ENCODE peak calls at places on chromosomes 6 and 20, in six cellular contexts. A, Y, J, N, H and C are unnamed samples.

GRCh38 chr20:53321596-53321995 is 272.0 kb downstream of the ZNF217 start:
- DNase-seq in Y (no peak), N (no peak), J (no peak), A (no peak), H (no peak), C (no peak)

GRCh38 chr6:108408453-108408852 is 113.6 kb downstream of the AFG1L start:
- DNase-seq in Y (no peak), J (peak), H (no peak), A (no peak), N (no peak), C (no peak)

GRCh38 chr20:57564951-57565642 is 4.2 kb downstream of the PCK1 start:
- DNase-seq in J (no peak), A (no peak), Y (no peak), N (no peak), H (no peak), C (no peak)

GRCh38 chr6:42142118-42142835 is at the start of gene C6orf132:
- DNase-seq in N (no peak), Y (peak), H (no peak), J (peak), A (no peak), C (no peak)

GRCh38 chr20:19915111-19915798 is 101.9 kb upstream of the NAA20 start:
- DNase-seq in N (peak), H (no peak), J (peak), Y (peak), A (no peak), C (no peak)

GRCh38 chr6:26457796-26458688 is at the start of gene BTN2A1:
- DNase-seq in A (peak), Y (peak), H (peak), J (peak), N (peak), C (peak)

GRCh38 chr20:18638768-18639167 is 50.9 kb downstream of the DTD1 start:
- DNase-seq in H (no peak), J (no peak), A (no peak), Y (no peak), N (no peak), C (no peak)

GRCh38 chr6:33407132-33407718 is 3.6 kb upstream of the PHF1 start:
- DNase-seq in H (no peak), Y (no peak), A (peak), N (no peak), J (peak), C (no peak)

GRCh38 chr6:107793193-107793592 is 30.9 kb downstream of the SCML4 start:
- DNase-seq in N (no peak), J (no peak), H (no peak), A (no peak), Y (no peak), C (no peak)

GRCh38 chr6:141252828-141253608 is 879.7 kb upstream of the GJE1 start:
- DNase-seq in N (no peak), H (no peak), J (peak), A (peak), Y (no peak), C (no peak)

GRCh38 chr6:25311251-25311910 is 32.2 kb downstream of the CARMIL1 start:
- DNase-seq in H (peak), J (peak), N (no peak), Y (no peak), A (no peak), C (no peak)

GRCh38 chr6:63213325-63213724 is 2.1 kb downstream of the FKBP1C start:
- DNase-seq in Y (no peak), H (no peak), A (no peak), N (no peak), J (no peak), C (no peak)

GRCh38 chr6:30163090-30163917 is at the start of gene TRIM15:
- DNase-seq in Y (no peak), J (no peak), H (no peak), N (no peak), A (no peak), C (no peak)

GRCh38 chr20:18388860-18389259 is 78.0 kb downstream of the DZANK1 start:
- DNase-seq in N (no peak), H (peak), Y (no peak), J (peak), A (peak), C (no peak)

GRCh38 chr6:157025459-157025858 is 248.3 kb downstream of the ARID1B start:
- DNase-seq in Y (no peak), J (no peak), H (no peak), N (no peak), A (no peak), C (no peak)

GRCh38 chr6:150250826-150251225 is 108.0 kb downstream of the PPP1R14C start:
- DNase-seq in H (peak), Y (no peak), N (no peak), J (peak), A (no peak), C (no peak)

GRCh38 chr6:166640342-166641043 is 13.4 kb upstream of the RPS6KA2 start:
- DNase-seq in Y (no peak), A (peak), N (peak), H (no peak), J (no peak), C (no peak)

GRCh38 chr6:24768361-24768760 is 6.4 kb upstream of the GMNN start:
- DNase-seq in Y (no peak), H (no peak), J (peak), A (no peak), N (no peak), C (no peak)

GRCh38 chr6:164283574-164283973 is 869.1 kb downstream of the QKI start:
- DNase-seq in J (no peak), A (no peak), H (no peak), N (no peak), Y (no peak), C (no peak)

GRCh38 chr6:41280658-41281057 is 5.8 kb downstream of the TREM1 start:
- DNase-seq in A (no peak), Y (no peak), N (no peak), H (no peak), J (no peak), C (no peak)

GRCh38 chr6:110895907-110896608 is 21.5 kb downstream of the AMD1 start:
- DNase-seq in J (no peak), N (no peak), Y (no peak), H (no peak), A (no peak), C (no peak)

GRCh38 chr6:162211022-162211421 is 516.5 kb downstream of the PRKN start:
- DNase-seq in A (no peak), N (no peak), J (no peak), H (no peak), Y (no peak), C (no peak)

GRCh38 chr6:17967668-17968067 is 19.8 kb downstream of the KIF13A start:
- DNase-seq in N (no peak), Y (no peak), H (no peak), J (no peak), A (no peak), C (no peak)

GRCh38 chr20:33158637-33159385 is 9.1 kb upstream of the BPIFA2 start:
- DNase-seq in A (no peak), Y (peak), H (no peak), N (no peak), J (no peak), C (no peak)

GRCh38 chr6:39335780-39336541 is 13.5 kb upstream of the KCNK16 start:
- DNase-seq in H (peak), Y (no peak), J (peak), N (no peak), A (no peak), C (no peak)

GRCh38 chr20:63106108-63106764 is 99.5 kb upstream of the BHLHE23 start:
- DNase-seq in H (no peak), N (no peak), J (peak), A (no peak), Y (no peak), C (no peak)

GRCh38 chr20:11332376-11332775 is 585.3 kb upstream of the BTBD3 start:
- DNase-seq in J (peak), Y (no peak), N (no peak), A (no peak), H (no peak), C (no peak)

GRCh38 chr6:24547243-24547642 is 52.5 kb downstream of the ALDH5A1 start:
- DNase-seq in A (no peak), Y (no peak), H (no peak), J (peak), N (peak), C (no peak)

GRCh38 chr6:30071081-30071818 is 4.3 kb downstream of the PPP1R11 start:
- DNase-seq in J (peak), Y (no peak), A (peak), H (peak), N (no peak), C (no peak)

GRCh38 chr20:1513801-1514200 is 22.6 kb upstream of the SIRPB2 start:
- DNase-seq in Y (no peak), H (no peak), A (no peak), J (no peak), N (no peak), C (no peak)

GRCh38 chr6:5142915-5143314 is 57.8 kb downstream of the PPP1R3G start:
- DNase-seq in J (peak), Y (no peak), H (peak), N (no peak), A (no peak), C (no peak)

GRCh38 chr20:23106271-23106851 is 20.2 kb upstream of the CD93 start:
- DNase-seq in H (no peak), N (no peak), A (peak), J (peak), Y (no peak), C (no peak)

GRCh38 chr6:44059359-44060342 is 67.6 kb downstream of the MRPL14 start:
- DNase-seq in J (peak), N (no peak), A (peak), Y (no peak), H (no peak), C (no peak)

GRCh38 chr6:55014321-55015088 is 159.8 kb upstream of the HCRTR2 start:
- DNase-seq in H (no peak), Y (no peak), A (no peak), N (no peak), J (no peak), C (no peak)
- TF ChIP-seq CTCF in H (no peak), Y (no peak), A (no peak), N (no peak), J (no peak), C (no peak)

GRCh38 chr6:73123632-73124329 is 101.5 kb downstream of the KHDC1L start:
- DNase-seq in A (no peak), Y (no peak), N (peak), J (no peak), H (no peak), C (no peak)

GRCh38 chr6:73116330-73116729 is 109.0 kb downstream of the KHDC1L start:
- DNase-seq in N (no peak), H (no peak), J (no peak), Y (no peak), A (no peak), C (no peak)

DNA sequence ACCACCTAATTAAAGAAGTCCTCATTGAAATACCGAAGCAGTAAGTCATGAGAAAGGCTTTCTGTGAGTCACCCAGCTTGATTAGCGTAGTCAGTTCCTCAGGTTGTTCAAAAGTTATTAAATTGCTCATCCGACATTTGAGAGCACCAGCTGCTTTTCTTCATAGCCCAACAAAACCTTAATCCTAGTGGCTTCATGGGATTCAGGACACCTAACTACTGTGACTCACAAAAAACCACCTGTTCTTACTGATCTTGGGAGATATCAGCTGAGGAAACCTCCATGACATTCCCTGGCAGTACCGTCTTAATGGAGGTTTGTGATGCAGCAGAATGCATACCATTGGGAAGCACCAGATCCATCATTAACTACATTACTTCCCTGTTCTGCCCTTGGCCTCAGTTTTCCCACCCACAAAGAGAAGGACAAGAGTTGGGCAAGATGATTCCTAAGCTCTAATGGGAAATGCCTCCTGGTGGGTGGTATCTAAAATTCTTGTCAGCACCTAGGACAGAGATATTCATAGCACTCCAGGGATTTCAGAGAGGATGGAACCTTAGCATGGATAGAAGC is 103.8 kb downstream of the KHDC1L start:
- DNase-seq in N (no peak), H (peak), J (peak), Y (no peak), A (peak), C (no peak)
- TF ChIP-seq CTCF in N (no peak), H (peak), J (peak), Y (no peak), A (no peak), C (no peak)

GRCh38 chr6:51855310-51856082 is 231.9 kb downstream of the PKHD1 start:
- DNase-seq in A (peak), N (peak), H (peak), Y (no peak), J (peak), C (no peak)
- TF ChIP-seq CTCF in A (peak), N (peak), H (peak), Y (no peak), J (peak), C (no peak)

DNA sequence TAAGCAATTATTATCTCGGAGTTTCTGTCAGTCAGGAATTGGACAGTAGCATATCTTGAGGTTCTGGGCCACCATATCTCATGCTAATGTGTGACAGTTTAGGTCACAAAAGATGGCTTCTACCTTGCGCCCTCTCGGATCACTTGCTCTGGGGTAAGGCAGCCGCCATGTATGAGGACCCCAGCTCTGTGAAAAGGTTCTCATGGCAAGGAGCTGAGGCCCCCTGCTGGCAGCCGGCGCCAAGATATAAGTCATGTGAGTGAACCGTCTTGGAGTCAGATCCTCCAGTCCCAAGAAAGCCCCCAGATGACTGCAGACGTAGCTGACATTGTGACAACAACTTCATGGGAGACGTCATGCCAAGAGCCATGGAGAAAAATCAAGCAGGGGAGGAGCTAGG is 670.8 kb downstream of the KIF16B start:
- DNase-seq in J (no peak), H (peak), A (peak), N (no peak), Y (no peak), C (no peak)
- TF ChIP-seq CTCF in J (no peak), H (peak), A (peak), N (no peak), Y (no peak), C (no peak)

DNA sequence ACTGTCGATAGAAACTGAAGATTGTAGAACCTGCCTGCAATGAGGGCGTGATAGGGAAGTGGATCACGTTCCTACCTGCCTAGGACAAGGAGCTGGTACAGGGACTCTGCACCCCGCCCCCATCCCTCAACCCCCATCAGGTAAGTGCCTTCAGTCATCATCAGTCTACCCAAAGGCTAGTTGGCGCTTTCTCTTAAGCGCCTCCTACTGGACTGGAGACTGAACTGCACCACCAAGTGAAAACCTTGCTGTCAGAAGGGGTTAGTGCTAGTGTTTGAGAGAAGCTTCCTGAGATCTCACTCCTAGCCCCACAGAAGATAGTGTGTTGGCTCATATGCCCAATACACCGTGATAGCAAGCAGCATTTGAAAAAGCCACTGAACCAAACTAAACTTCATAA is 706.5 kb upstream of the MAN1A1 start:
- DNase-seq in H (no peak), J (no peak), Y (no peak), N (peak), A (no peak), C (no peak)
- TF ChIP-seq CTCF in H (peak), J (peak), Y (no peak), N (peak), A (no peak), C (no peak)